ENCODE peak calls at places on chromosomes 1 and 21, in six cellular contexts. L is psoas muscle, P is left lung, B is fibroblast of pulmonary artery, R is mucosa of descending colon, X is upper lobe of right lung. I is an unnamed sample.

GRCh38 chr1:208433086-208433485 is 188.9 kb upstream of the PLXNA2 start:
- DNase-seq in P (no peak), R (no peak), L (no peak), X (no peak), B (no peak), I (no peak)

GRCh38 chr1:169031566-169032224 is 74.8 kb upstream of the ATP1B1 start:
- DNase-seq in L (no peak), P (no peak), X (no peak), R (no peak), B (no peak), I (no peak)

GRCh38 chr1:96598416-96599168 is 123.0 kb upstream of the PTBP2 start:
- DNase-seq in B (peak), R (no peak), X (no peak), P (no peak), L (no peak), I (no peak)

GRCh38 chr21:45265721-45266517 is 21.8 kb downstream of the POFUT2 start:
- DNase-seq in X (no peak), B (no peak), L (peak), P (no peak), R (no peak), I (peak)

GRCh38 chr1:230744382-230744781 is 2.8 kb upstream of the CAPN9 start:
- DNase-seq in P (no peak), X (no peak), R (no peak), B (peak), L (no peak), I (no peak)

GRCh38 chr1:8941906-8942305 is 3.8 kb upstream of the CA6 start:
- DNase-seq in P (no peak), R (no peak), L (no peak), X (no peak), B (peak), I (no peak)

GRCh38 chr1:204080163-204080903 is 7.4 kb downstream of the SOX13 start:
- DNase-seq in P (peak), L (peak), X (peak), R (peak), B (peak), I (peak)

GRCh38 chr21:42518216-42518615 is 4.6 kb downstream of the SLC37A1 start:
- DNase-seq in R (no peak), L (no peak), B (peak), P (no peak), X (no peak), I (no peak)

GRCh38 chr1:218521414-218522169 is 176.5 kb downstream of the TGFB2 start:
- DNase-seq in P (no peak), R (no peak), X (no peak), L (no peak), B (no peak), I (peak)

GRCh38 chr1:210499956-210500355 is 171.3 kb downstream of the HHAT start:
- DNase-seq in R (no peak), L (no peak), X (no peak), P (no peak), B (no peak), I (no peak)

GRCh38 chr1:174077755-174078490 is 55.8 kb upstream of the RC3H1 start:
- DNase-seq in B (no peak), R (no peak), P (no peak), L (no peak), X (no peak), I (no peak)

GRCh38 chr1:234532511-234532922 is 53.5 kb upstream of the TARBP1 start:
- DNase-seq in R (no peak), P (no peak), L (peak), B (no peak), X (no peak), I (peak)

GRCh38 chr1:30998887-30999286 is 66.6 kb downstream of the PUM1 start:
- DNase-seq in L (no peak), X (no peak), P (no peak), R (no peak), B (no peak), I (no peak)

GRCh38 chr1:64228181-64228957 is 24.9 kb downstream of the UBE2U start:
- DNase-seq in P (no peak), B (peak), L (no peak), X (no peak), R (no peak), I (no peak)

GRCh38 chr1:198387587-198387986 is 152.9 kb downstream of the ATP6V1G3 start:
- DNase-seq in B (peak), L (no peak), P (no peak), R (no peak), X (no peak), I (no peak)

GRCh38 chr1:15432327-15432726 is 5.9 kb upstream of the CTRC start:
- DNase-seq in B (no peak), L (no peak), X (no peak), P (peak), R (no peak), I (peak)

DNA sequence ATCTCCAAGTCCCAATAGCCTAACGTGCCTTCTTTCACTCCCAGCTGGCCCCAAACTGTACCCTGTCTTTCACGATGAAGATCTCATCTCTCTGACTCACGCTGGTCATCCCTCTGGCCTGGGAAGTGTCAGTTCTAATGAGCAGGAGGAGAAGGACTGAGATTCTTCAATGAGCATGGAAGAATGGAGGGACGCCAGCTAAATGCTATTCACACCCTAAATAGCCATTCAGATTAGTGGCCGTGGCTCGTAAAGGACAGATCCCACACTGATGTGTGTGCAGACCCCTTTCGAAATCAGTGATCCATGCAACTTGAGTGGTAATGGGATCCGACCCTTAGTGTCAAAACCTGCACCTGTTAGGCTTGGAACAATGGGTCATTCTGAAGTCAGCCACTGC is 75.9 kb upstream of the SMYD2 start:
- DNase-seq in R (no peak), L (no peak), X (no peak), P (no peak), B (no peak), I (no peak)
- H3K4me3 ChIP-seq in R (no peak), L (no peak), X (no peak), P (no peak), B (no peak), I (no peak)

GRCh38 chr1:35576061-35576765 is 3.1 kb downstream of the TFAP2E start:
- DNase-seq in P (no peak), X (peak), B (no peak), L (no peak), R (no peak), I (no peak)
- H3K4me3 ChIP-seq in P (peak), X (peak), B (no peak), L (peak), R (no peak), I (no peak)

GRCh38 chr1:192904438-192904895 is 95.6 kb downstream of the RGS2 start:
- DNase-seq in B (peak), X (no peak), R (no peak), L (no peak), P (no peak), I (no peak)
- H3K4me3 ChIP-seq in B (peak), X (no peak), R (no peak), L (no peak), P (no peak), I (no peak)

GRCh38 chr1:41679531-41679930 is 195.0 kb upstream of the EDN2 start:
- DNase-seq in R (no peak), X (peak), B (no peak), P (no peak), L (no peak), I (no peak)

GRCh38 chr1:41679994-41680393 is 195.5 kb upstream of the EDN2 start:
- DNase-seq in B (no peak), L (no peak), X (peak), R (no peak), P (no peak), I (no peak)

GRCh38 chr1:41677586-41677985 is 193.1 kb upstream of the EDN2 start:
- DNase-seq in B (no peak), P (no peak), L (no peak), R (no peak), X (peak), I (no peak)

GRCh38 chr1:41681331-41682136 is 197.1 kb upstream of the EDN2 start:
- DNase-seq in P (no peak), X (no peak), B (no peak), R (no peak), L (peak), I (no peak)

GRCh38 chr1:41678141-41678878 is 193.8 kb upstream of the EDN2 start:
- DNase-seq in P (no peak), L (peak), X (peak), B (peak), R (no peak), I (no peak)
- H3K4me3 ChIP-seq in P (no peak), L (no peak), X (no peak), B (no peak), R (no peak), I (no peak)